ENCODE peak calls at places on chromosomes 5 and 9, in six cellular contexts. One of them, this sample, is unnamed.

GRCh38 chr5:58922392-58923171 is 339.7 kb downstream of the RAB3C start:
- DNase-seq in thoracic aorta: peak
- DNase-seq in iPS-NIHi11: no peak
- DNase-seq in esophagus squamous epithelium: no peak
- DNase-seq in NCI-H1105: no peak
- DNase-seq in BJ: no peak
- DNase-seq in this sample: no peak

GRCh38 chr5:160083012-160083436 is 36.2 kb downstream of the PWWP2A start:
- DNase-seq in iPS-NIHi11: no peak
- DNase-seq in esophagus squamous epithelium: no peak
- DNase-seq in thoracic aorta: no peak
- DNase-seq in BJ: peak
- DNase-seq in NCI-H1105: no peak
- DNase-seq in this sample: no peak

GRCh38 chr5:75512383-75513074 is 838 bp downstream of the POLK start:
- DNase-seq in iPS-NIHi11: no peak
- DNase-seq in thoracic aorta: no peak
- DNase-seq in esophagus squamous epithelium: no peak
- DNase-seq in BJ: no peak
- DNase-seq in NCI-H1105: no peak
- DNase-seq in this sample: no peak

GRCh38 chr5:2759696-2760461 is 8.4 kb upstream of the IRX2 start:
- DNase-seq in esophagus squamous epithelium: no peak
- DNase-seq in BJ: no peak
- DNase-seq in thoracic aorta: no peak
- DNase-seq in NCI-H1105: no peak
- DNase-seq in iPS-NIHi11: no peak
- DNase-seq in this sample: no peak

GRCh38 chr9:12760758-12761157 is 14.1 kb upstream of the LURAP1L start:
- DNase-seq in thoracic aorta: no peak
- DNase-seq in esophagus squamous epithelium: no peak
- DNase-seq in iPS-NIHi11: no peak
- DNase-seq in BJ: no peak
- DNase-seq in NCI-H1105: no peak
- DNase-seq in this sample: no peak

GRCh38 chr9:34242830-34243229 is 64.0 kb downstream of the UBAP1 start:
- DNase-seq in NCI-H1105: no peak
- DNase-seq in iPS-NIHi11: no peak
- DNase-seq in thoracic aorta: no peak
- DNase-seq in BJ: no peak
- DNase-seq in esophagus squamous epithelium: no peak
- DNase-seq in this sample: no peak

GRCh38 chr9:129561594-129562281 is 59.2 kb downstream of the C9orf50 start:
- DNase-seq in NCI-H1105: peak
- DNase-seq in thoracic aorta: no peak
- DNase-seq in esophagus squamous epithelium: no peak
- DNase-seq in iPS-NIHi11: no peak
- DNase-seq in BJ: no peak
- DNase-seq in this sample: no peak

GRCh38 chr9:94065535-94065961 is 18.7 kb upstream of the PTPDC1 start:
- DNase-seq in esophagus squamous epithelium: peak
- DNase-seq in BJ: peak
- DNase-seq in NCI-H1105: peak
- DNase-seq in iPS-NIHi11: peak
- DNase-seq in thoracic aorta: peak
- DNase-seq in this sample: peak

GRCh38 chr5:124860271-124860670 is 113.8 kb upstream of the ZNF608 start:
- DNase-seq in esophagus squamous epithelium: no peak
- DNase-seq in iPS-NIHi11: no peak
- DNase-seq in BJ: no peak
- DNase-seq in NCI-H1105: no peak
- DNase-seq in thoracic aorta: no peak
- DNase-seq in this sample: no peak

GRCh38 chr9:80501635-80502034 is 929.9 kb downstream of the TLE4 start:
- DNase-seq in esophagus squamous epithelium: no peak
- DNase-seq in iPS-NIHi11: no peak
- DNase-seq in thoracic aorta: no peak
- DNase-seq in BJ: no peak
- DNase-seq in NCI-H1105: no peak
- DNase-seq in this sample: no peak

GRCh38 chr5:144697847-144698262 is 527.2 kb downstream of the KCTD16 start:
- DNase-seq in esophagus squamous epithelium: no peak
- DNase-seq in NCI-H1105: no peak
- DNase-seq in thoracic aorta: no peak
- DNase-seq in iPS-NIHi11: no peak
- DNase-seq in BJ: peak
- DNase-seq in this sample: no peak

GRCh38 chr9:4985376-4986266 is 549 bp downstream of the JAK2 start:
- DNase-seq in BJ: no peak
- DNase-seq in NCI-H1105: peak
- DNase-seq in iPS-NIHi11: peak
- DNase-seq in esophagus squamous epithelium: no peak
- DNase-seq in thoracic aorta: no peak
- DNase-seq in this sample: peak

GRCh38 chr9:79663299-79663698 is 91.5 kb downstream of the TLE4 start:
- DNase-seq in thoracic aorta: no peak
- DNase-seq in BJ: no peak
- DNase-seq in esophagus squamous epithelium: no peak
- DNase-seq in NCI-H1105: no peak
- DNase-seq in iPS-NIHi11: no peak
- DNase-seq in this sample: no peak

GRCh38 chr9:6134661-6135177 is 80.9 kb upstream of the IL33 start:
- DNase-seq in thoracic aorta: no peak
- DNase-seq in NCI-H1105: no peak
- DNase-seq in esophagus squamous epithelium: no peak
- DNase-seq in BJ: peak
- DNase-seq in iPS-NIHi11: no peak
- DNase-seq in this sample: no peak

GRCh38 chr5:80406980-80407734 is 707 bp upstream of the ZFYVE16 start:
- DNase-seq in esophagus squamous epithelium: no peak
- DNase-seq in BJ: no peak
- DNase-seq in NCI-H1105: no peak
- DNase-seq in thoracic aorta: no peak
- DNase-seq in iPS-NIHi11: no peak
- DNase-seq in this sample: peak

This sample was measured in ELF-1.